ENCODE peak calls at places on chromosomes 12 and 14, in seven cellular contexts. Z, R, M, Q, K, O and D are unnamed samples. For H3K4me1, the result is how much of the 10 kb centered on the place peaks cover.

GRCh38 chr12:93333828-93334227 is 43.9 kb upstream of the NUDT4 start:
- DNase-seq in Z (no peak), R (no peak), M (no peak), Q (no peak), K (no peak), O (no peak), D (no peak)

GRCh38 chr12:121989266-121989950 is 32.3 kb upstream of the BCL7A start:
- DNase-seq in Z (no peak), R (no peak), M (no peak), Q (no peak), K (no peak), O (no peak), D (no peak)

GRCh38 chr14:21795456-21795855 is 121.8 kb upstream of the OR4E1 start:
- DNase-seq in Z (no peak), R (no peak), M (no peak), Q (no peak), K (no peak), O (no peak), D (no peak)

GRCh38 chr14:37063467-37064240 is 108.8 kb downstream of the SLC25A21 start:
- DNase-seq in Z (no peak), R (no peak), M (no peak), Q (no peak), K (no peak), O (no peak), D (no peak)

GRCh38 chr14:70873627-70874026 is 33.6 kb upstream of the PCNX1 start:
- DNase-seq in Z (no peak), R (no peak), M (no peak), Q (no peak), K (no peak), O (no peak), D (peak)

GRCh38 chr12:14991069-14991468 is 18.2 kb downstream of the PDE6H start:
- DNase-seq in Z (no peak), R (no peak), M (no peak), Q (no peak), K (no peak), O (no peak), D (no peak)

GRCh38 chr12:104958946-104959841 is 1.1 kb upstream of the SLC41A2 start:
- DNase-seq in Z (no peak), R (no peak), M (peak), Q (no peak), K (no peak), O (no peak), D (no peak)

GRCh38 chr12:50066402-50066801 is 9.0 kb downstream of the ASIC1 start:
- DNase-seq in Z (no peak), R (no peak), M (peak), Q (no peak), K (no peak), O (peak), D (peak)

GRCh38 chr12:55647027-55647426 is 10.3 kb downstream of the OR10P1 start:
- DNase-seq in Z (peak), R (no peak), M (no peak), Q (no peak), K (no peak), O (no peak), D (no peak)

GRCh38 chr12:106001105-106001489 is 137.7 kb downstream of the NUAK1 start:
- DNase-seq in Z (no peak), R (no peak), M (no peak), Q (no peak), K (no peak), O (no peak), D (no peak)

GRCh38 chr12:123223241-123223668 is 9.7 kb downstream of the MPHOSPH9 start:
- DNase-seq in Z (no peak), R (no peak), M (no peak), Q (no peak), K (no peak), O (no peak), D (no peak)

GRCh38 chr12:27781680-27782079 is 1.6 kb upstream of the MANSC4 start:
- DNase-seq in Z (no peak), R (no peak), M (no peak), Q (no peak), K (no peak), O (no peak), D (no peak)

GRCh38 chr14:37147310-37147875 is 25.0 kb downstream of the SLC25A21 start:
- DNase-seq in Z (no peak), R (no peak), M (no peak), Q (no peak), K (no peak), O (no peak), D (no peak)

GRCh38 chr14:39974036-39974435 is 541.8 kb upstream of the FBXO33 start:
- DNase-seq in Z (no peak), R (no peak), M (no peak), Q (no peak), K (no peak), O (no peak), D (no peak)

GRCh38 chr14:105616802-105617192 is 90.4 kb downstream of the TMEM121 start:
- DNase-seq in Z (no peak), R (peak), M (no peak), Q (no peak), K (no peak), O (no peak), D (no peak)

GRCh38 chr12:15855646-15856045 is 26.5 kb upstream of the STRAP start:
- DNase-seq in Z (no peak), R (no peak), M (no peak), Q (no peak), K (no peak), O (no peak), D (no peak)

GRCh38 chr12:103442187-103442564 is 53.6 kb downstream of the C12orf42 start:
- DNase-seq in Z (no peak), R (no peak), M (no peak), Q (no peak), K (no peak), O (no peak), D (no peak)

GRCh38 chr14:82595466-82595865 is 1061.8 kb upstream of the SEL1L start:
- DNase-seq in Z (no peak), R (no peak), M (no peak), Q (no peak), K (no peak), O (no peak), D (no peak)

GRCh38 chr12:104370989-104371870 is 67.7 kb downstream of the EID3 start:
- DNase-seq in Z (no peak), R (no peak), M (no peak), Q (no peak), K (no peak), O (no peak), D (no peak)

GRCh38 chr14:105525861-105526780 is at the start of gene TMEM121:
- DNase-seq in Z (no peak), R (no peak), M (no peak), Q (no peak), K (no peak), O (peak), D (no peak)

GRCh38 chr14:55553791-55554190 is 26.2 kb upstream of the KTN1 start:
- DNase-seq in Z (no peak), R (no peak), M (no peak), Q (no peak), K (no peak), O (no peak), D (no peak)

GRCh38 chr12:6336859-6337744 is 4.8 kb downstream of the TNFRSF1A start:
- DNase-seq in Z (peak), R (no peak), M (peak), Q (no peak), K (peak), O (no peak), D (no peak)

GRCh38 chr12:14950982-14951746 is 10.2 kb downstream of the ARHGDIB start:
- DNase-seq in Z (no peak), R (no peak), M (no peak), Q (no peak), K (no peak), O (peak), D (no peak)

GRCh38 chr12:127388985-127389384 is 878.0 kb upstream of the TMEM132C start:
- DNase-seq in Z (no peak), R (no peak), M (no peak), Q (no peak), K (no peak), O (no peak), D (no peak)

GRCh38 chr14:22185191-22185590 is 403.8 kb downstream of the DAD1 start:
- DNase-seq in Z (no peak), R (no peak), M (no peak), Q (no peak), K (no peak), O (no peak), D (no peak)

GRCh38 chr12:79444089-79444488 is 246.7 kb downstream of the PAWR start:
- DNase-seq in Z (no peak), R (no peak), M (no peak), Q (no peak), K (no peak), O (no peak), D (no peak)

GRCh38 chr12:113208041-113208934 is 13.0 kb upstream of the TPCN1 start:
- DNase-seq in Z (no peak), R (no peak), M (peak), Q (peak), K (no peak), O (no peak), D (peak)

GRCh38 chr14:63717704-63718103 is 10.2 kb downstream of the SGPP1 start:
- DNase-seq in Z (no peak), R (no peak), M (no peak), Q (no peak), K (no peak), O (peak), D (no peak)

GRCh38 chr14:52060080-52060479 is 8.8 kb downstream of the NID2 start:
- DNase-seq in Z (no peak), R (no peak), M (no peak), Q (no peak), K (no peak), O (no peak), D (no peak)

DNA sequence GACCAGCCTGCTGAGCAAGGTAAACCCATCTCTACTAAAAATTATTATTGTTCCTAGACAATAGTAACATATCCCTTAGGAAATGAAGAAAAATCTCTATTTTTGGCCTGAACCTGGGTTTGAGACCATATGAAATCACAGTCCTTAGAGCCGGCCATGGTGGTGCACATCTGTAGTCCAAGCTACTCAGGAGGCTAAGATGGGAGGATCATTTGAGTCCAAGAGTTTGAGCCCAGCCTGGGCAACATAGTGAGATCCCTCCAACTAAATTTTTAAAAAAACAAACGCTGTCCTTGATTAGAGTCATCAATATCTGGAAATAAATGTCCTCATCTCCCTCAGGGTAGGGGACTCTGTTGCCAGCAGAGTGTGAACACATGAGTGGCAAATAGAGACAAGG is 34.6 kb downstream of the RPS29 start:
- DNase-seq in Z (no peak), R (no peak), M (no peak), Q (no peak), K (no peak), O (no peak), D (no peak)
- H3K4me3 ChIP-seq in Z (no peak), R (no peak), M (no peak), Q (no peak), K (no peak), O (no peak), D (no peak)

DNA sequence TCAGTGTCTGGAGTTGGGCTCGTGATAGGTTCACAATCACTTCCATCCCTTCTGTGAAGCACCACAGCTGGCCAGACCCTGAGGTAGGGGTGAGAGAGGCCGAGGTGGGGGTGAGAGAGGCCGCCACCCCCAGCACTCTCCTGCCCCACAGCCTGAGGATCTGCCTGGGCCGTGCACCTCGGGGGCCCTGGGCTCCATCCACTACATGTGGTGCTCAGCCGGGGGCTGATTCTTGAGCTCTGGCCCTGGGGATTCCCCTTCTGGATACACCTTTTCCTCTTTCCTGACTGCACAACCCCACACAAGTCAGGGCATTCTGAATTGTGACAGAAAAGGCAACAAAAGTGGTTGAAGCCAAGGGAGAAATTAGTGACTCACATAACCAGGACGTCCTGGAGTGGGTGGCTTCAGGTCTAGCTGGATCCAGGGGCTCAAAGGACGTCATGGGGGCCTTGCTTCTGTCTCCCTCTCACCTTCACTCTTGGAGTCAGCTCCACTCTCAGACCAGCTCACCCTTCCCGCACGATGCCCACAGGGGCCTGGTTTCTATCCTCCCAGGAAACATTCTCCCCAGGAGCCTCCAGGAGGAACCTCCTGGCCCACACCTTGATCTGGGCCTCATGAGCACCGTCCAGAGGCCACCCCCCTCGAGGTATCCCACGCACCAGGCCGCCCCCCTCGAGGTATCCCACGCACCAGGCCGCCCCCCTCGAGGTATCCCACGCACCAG is 12.1 kb upstream of the FBRSL1 start:
- DNase-seq in Z (no peak), R (no peak), M (no peak), Q (no peak), K (no peak), O (no peak), D (no peak)
- H3K4me1 ChIP-seq in Z (under half), R (under half), M (under half), Q (under half), K (under half), O (under half), D (under half)

DNA sequence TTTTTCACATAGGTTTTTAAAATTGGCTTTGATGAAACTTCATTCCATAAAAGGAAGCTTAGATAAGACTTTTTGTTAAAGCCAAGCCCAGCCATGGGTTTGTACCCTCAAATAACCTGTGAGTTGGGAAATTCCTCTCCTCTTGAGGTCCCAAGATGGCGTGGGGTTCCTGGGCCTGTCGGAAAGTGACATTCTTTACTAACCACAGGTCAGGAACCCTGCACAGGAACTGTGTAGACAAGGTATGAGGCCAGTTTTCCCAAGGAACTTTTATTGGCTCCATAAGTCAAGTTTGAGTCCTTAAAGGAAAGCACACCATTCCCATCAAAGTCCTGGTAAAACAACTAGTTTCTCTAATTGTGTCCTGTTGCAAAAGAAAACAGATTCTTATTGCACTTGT is 65.0 kb upstream of the AMN start:
- DNase-seq in Z (no peak), R (no peak), M (no peak), Q (no peak), K (no peak), O (no peak), D (no peak)
- H3K4me3 ChIP-seq in Z (no peak), R (no peak), M (no peak), Q (no peak), K (no peak), O (no peak), D (no peak)

GRCh38 chr12:47877081-47877480 is 27.7 kb downstream of the VDR start:
- DNase-seq in Z (no peak), R (no peak), M (no peak), Q (no peak), K (no peak), O (no peak), D (no peak)
- H3K4me1 ChIP-seq in Z (under half), R (under half), M (under half), Q (under half), K (under half), O (under half), D (under half)

GRCh38 chr12:124928912-124929530 is 14.6 kb upstream of the UBC start:
- DNase-seq in Z (no peak), R (no peak), M (peak), Q (no peak), K (no peak), O (no peak), D (no peak)
- H3K4me3 ChIP-seq in Z (no peak), R (peak), M (no peak), Q (peak), K (no peak), O (no peak), D (no peak)

GRCh38 chr14:75431011-75431410 is 3.2 kb downstream of the JDP2 start:
- DNase-seq in Z (no peak), R (no peak), M (no peak), Q (no peak), K (no peak), O (no peak), D (no peak)
- H3K4me1 ChIP-seq in Z (under half), R (half or more), M (under half), Q (half or more), K (under half), O (under half), D (under half)

GRCh38 chr14:42378880-42379279 is 772.2 kb downstream of the LRFN5 start:
- DNase-seq in Z (no peak), R (no peak), M (no peak), Q (no peak), K (no peak), O (no peak), D (no peak)

GRCh38 chr14:42370056-42370455 is 763.4 kb downstream of the LRFN5 start:
- DNase-seq in Z (no peak), R (no peak), M (no peak), Q (no peak), K (no peak), O (no peak), D (no peak)

GRCh38 chr14:42378274-42378673 is 771.6 kb downstream of the LRFN5 start:
- DNase-seq in Z (no peak), R (no peak), M (no peak), Q (no peak), K (no peak), O (no peak), D (no peak)

DNA sequence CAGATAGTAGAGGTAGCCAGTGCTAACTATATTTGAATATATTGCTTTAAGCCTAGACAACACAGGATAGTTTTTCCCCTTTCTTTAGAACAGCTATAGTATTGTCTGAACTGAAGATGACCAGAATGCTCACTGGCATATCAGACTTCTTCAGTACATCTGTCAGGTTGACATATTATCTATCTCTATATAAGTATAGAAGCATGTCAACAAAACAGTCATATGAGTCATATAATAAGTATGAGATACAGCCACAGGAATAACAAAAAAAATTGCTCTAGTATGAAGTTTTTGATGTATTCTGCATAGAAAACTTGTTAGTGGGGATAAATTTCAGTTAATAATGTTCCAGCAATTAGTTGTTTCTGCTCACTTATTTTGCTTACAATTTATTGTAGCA is 767.7 kb downstream of the LRFN5 start:
- DNase-seq in Z (no peak), R (no peak), M (no peak), Q (no peak), K (no peak), O (no peak), D (no peak)
- H3K4me3 ChIP-seq in Z (no peak), R (no peak), M (no peak), Q (no peak), K (no peak), O (no peak), D (no peak)

GRCh38 chr14:93970589-93970966 is 5.8 kb downstream of the ASB2 start:
- DNase-seq in Z (no peak), R (no peak), M (no peak), Q (no peak), K (no peak), O (no peak), D (peak)

GRCh38 chr14:93970967-93971634 is 5.3 kb downstream of the ASB2 start:
- DNase-seq in Z (no peak), R (peak), M (no peak), Q (no peak), K (no peak), O (no peak), D (peak)

GRCh38 chr14:93971635-93972027 is 4.7 kb downstream of the ASB2 start:
- DNase-seq in Z (no peak), R (no peak), M (no peak), Q (no peak), K (no peak), O (no peak), D (no peak)

GRCh38 chr14:93967637-93968250 is 8.6 kb downstream of the ASB2 start:
- DNase-seq in Z (no peak), R (no peak), M (no peak), Q (no peak), K (no peak), O (no peak), D (peak)

GRCh38 chr14:93969082-93969828 is 7.1 kb downstream of the ASB2 start:
- DNase-seq in Z (no peak), R (no peak), M (peak), Q (peak), K (no peak), O (no peak), D (peak)
- H3K4me1 ChIP-seq in Z (under half), R (under half), M (under half), Q (half or more), K (under half), O (under half), D (half or more)